ENCODE peak calls at places on chromosomes 12 and 14, in nine cellular contexts. L is A549, P is psoas muscle, U is lung, V is ovary, O is hepatocyte, Y is epithelial cell of proximal tubule, S is astrocyte of the spinal cord, A is uterus. B is an unnamed sample.

GRCh38 chr12:111297703-111298426 is 71.0 kb downstream of the PHETA1 start:
- DNase-seq in S (no peak), U (no peak), A (no peak), Y (no peak), P (no peak), V (no peak), O (no peak), L (no peak), B (no peak)

GRCh38 chr12:46218509-46219095 is 50.2 kb downstream of the SLC38A1 start:
- DNase-seq in A (no peak), V (no peak), S (no peak), U (no peak), L (no peak), P (no peak), Y (no peak), O (no peak), B (no peak)

GRCh38 chr12:57319678-57320469 is 68.9 kb upstream of the STAC3 start:
- DNase-seq in O (no peak), L (no peak), V (no peak), A (no peak), S (no peak), Y (no peak), U (no peak), P (no peak), B (no peak)

GRCh38 chr14:58607571-58608317 is 30.0 kb upstream of the DACT1 start:
- DNase-seq in V (no peak), Y (peak), O (no peak), L (no peak), S (peak), U (no peak), A (no peak), P (no peak), B (no peak)

GRCh38 chr14:77989441-77989891 is 180.7 kb upstream of the NRXN3 start:
- DNase-seq in L (no peak), O (no peak), P (no peak), U (no peak), V (no peak), A (no peak), S (no peak), Y (no peak), B (no peak)

GRCh38 chr14:20690848-20691640 is 2.5 kb downstream of the ANG start:
- DNase-seq in U (peak), V (no peak), A (peak), S (peak), P (no peak), L (peak), Y (peak), O (peak), B (no peak)

GRCh38 chr14:89911018-89911919 is 43.3 kb downstream of the EFCAB11 start:
- DNase-seq in O (peak), U (no peak), S (peak), V (peak), A (peak), L (peak), P (no peak), Y (no peak), B (no peak)

GRCh38 chr12:46555379-46555778 is 182.8 kb upstream of the SLC38A2 start:
- DNase-seq in U (no peak), L (no peak), V (no peak), O (no peak), S (peak), A (no peak), P (no peak), Y (no peak), B (no peak)

GRCh38 chr12:51748235-51748634 is 100.3 kb downstream of the FIGNL2 start:
- DNase-seq in V (no peak), P (no peak), U (no peak), L (no peak), S (no peak), O (no peak), Y (no peak), A (no peak), B (no peak)

GRCh38 chr12:8449293-8449944 is 6.3 kb upstream of the CLEC6A start:
- DNase-seq in L (no peak), A (no peak), P (no peak), U (no peak), V (no peak), O (no peak), Y (no peak), S (no peak), B (no peak)

GRCh38 chr12:56105503-56105902 is 1.1 kb downstream of the PA2G4 start:
- DNase-seq in Y (no peak), A (no peak), S (no peak), P (no peak), L (no peak), O (no peak), V (no peak), U (no peak), B (no peak)

GRCh38 chr12:18747960-18748359 is 10.0 kb downstream of the CAPZA3 start:
- DNase-seq in A (no peak), U (no peak), P (no peak), L (no peak), O (peak), V (no peak), Y (peak), S (peak), B (no peak)

GRCh38 chr12:79057540-79057939 is 193.0 kb downstream of the SYT1 start:
- DNase-seq in A (no peak), V (no peak), L (no peak), O (no peak), Y (no peak), P (no peak), S (no peak), U (no peak), B (no peak)

GRCh38 chr14:50766338-50766886 is 64.5 kb downstream of the NIN start:
- DNase-seq in A (no peak), O (no peak), V (no peak), L (no peak), P (no peak), S (no peak), Y (peak), U (no peak), B (no peak)

GRCh38 chr12:94430304-94430703 is 29.4 kb downstream of the CEP83 start:
- DNase-seq in O (no peak), S (no peak), Y (no peak), V (no peak), P (no peak), A (no peak), U (no peak), L (no peak), B (no peak)

GRCh38 chr12:94429633-94430032 is 30.0 kb downstream of the CEP83 start:
- DNase-seq in U (no peak), S (no peak), L (no peak), O (no peak), P (no peak), A (no peak), Y (no peak), V (no peak), B (peak)

GRCh38 chr12:94426049-94426448 is 33.6 kb downstream of the CEP83 start:
- DNase-seq in L (no peak), Y (no peak), U (no peak), S (no peak), P (no peak), O (no peak), V (no peak), A (no peak), B (no peak)

GRCh38 chr12:94429191-94429590 is 30.5 kb downstream of the CEP83 start:
- DNase-seq in S (no peak), L (no peak), P (no peak), O (no peak), U (no peak), A (no peak), Y (no peak), V (no peak), B (no peak)

DNA sequence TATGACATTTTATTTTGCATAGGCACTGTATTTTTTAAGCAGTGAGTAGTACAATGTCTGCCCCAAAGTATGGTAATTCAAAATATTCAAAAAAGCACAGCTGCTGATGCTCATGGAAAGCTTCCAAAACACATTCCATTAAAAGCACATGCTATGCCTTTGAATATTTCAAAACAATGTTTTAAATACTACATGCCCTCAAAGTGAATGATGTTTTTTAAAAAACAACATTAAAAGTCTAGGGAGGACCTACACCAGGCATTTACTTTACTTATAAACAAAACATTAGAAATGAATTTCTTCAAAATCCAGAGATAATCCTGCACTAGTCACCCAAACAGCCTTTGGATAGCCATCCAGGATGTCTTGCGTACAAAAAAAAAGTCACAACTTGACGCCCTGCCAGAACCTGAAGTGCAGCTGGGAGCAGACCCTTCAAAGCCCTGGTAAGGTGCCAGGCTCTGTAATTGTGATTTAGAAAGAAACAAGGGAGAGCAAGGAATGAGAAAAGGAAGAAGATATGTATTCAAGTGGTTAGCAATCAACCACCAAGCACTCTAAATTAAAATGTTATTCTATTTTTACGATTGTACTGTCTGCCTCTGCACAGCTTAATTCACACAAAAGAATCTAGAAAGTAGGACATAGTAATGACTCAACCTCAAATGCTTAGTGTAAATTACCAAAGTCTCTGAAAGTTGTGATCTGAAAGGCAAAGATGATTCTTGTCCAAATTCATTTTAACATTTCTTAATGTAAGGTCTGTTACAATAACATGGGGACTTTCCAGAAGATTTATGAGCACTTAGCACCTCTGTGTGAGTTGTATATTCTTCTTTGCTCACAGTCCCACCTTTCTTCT is 31.9 kb downstream of the CEP83 start:
- DNase-seq in A (peak), S (peak), O (peak), P (no peak), L (no peak), Y (no peak), U (peak), V (peak), B (no peak)
- H3K4me3 ChIP-seq in A (no peak), S (no peak), O (no peak), P (no peak), L (no peak), Y (no peak), U (no peak), V (no peak), B (no peak)

DNA sequence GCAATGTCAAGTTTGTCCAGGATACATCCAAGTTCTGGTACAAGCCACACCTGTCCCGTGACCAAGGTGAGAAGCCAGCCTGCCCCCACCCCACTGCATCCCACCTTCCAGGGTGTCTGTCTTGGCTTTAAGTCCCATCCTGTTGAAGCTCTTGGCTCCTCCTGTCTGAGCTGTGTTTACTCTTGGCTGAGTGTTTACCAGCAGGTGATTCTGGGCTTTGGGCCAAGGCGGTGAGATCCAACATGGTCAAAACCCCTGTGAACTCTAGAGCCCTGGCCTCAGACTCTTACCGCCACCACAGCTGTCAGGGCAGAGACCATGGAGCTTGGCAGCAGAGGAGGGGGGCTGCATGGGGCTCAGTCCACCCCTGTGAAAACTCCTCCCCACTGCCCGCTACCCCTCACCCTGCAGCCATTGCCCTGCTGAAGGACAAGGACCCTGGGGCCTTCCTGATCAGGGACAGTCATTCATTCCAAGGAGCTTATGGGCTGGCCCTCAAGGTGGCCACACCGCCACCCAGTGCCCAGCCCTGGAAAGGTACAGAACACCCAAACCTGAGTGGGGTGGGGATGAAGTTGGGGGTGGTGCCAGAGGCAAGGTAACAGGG is 11.6 kb downstream of the TNS2 start:
- DNase-seq in P (peak), A (peak), L (peak), S (no peak), O (peak), Y (no peak), U (peak), V (peak), B (no peak)
- TF ChIP-seq CTCF in P (no peak), A (no peak), L (peak), S (no peak), O (peak), Y (peak), U (no peak), V (no peak), B (peak)

DNA sequence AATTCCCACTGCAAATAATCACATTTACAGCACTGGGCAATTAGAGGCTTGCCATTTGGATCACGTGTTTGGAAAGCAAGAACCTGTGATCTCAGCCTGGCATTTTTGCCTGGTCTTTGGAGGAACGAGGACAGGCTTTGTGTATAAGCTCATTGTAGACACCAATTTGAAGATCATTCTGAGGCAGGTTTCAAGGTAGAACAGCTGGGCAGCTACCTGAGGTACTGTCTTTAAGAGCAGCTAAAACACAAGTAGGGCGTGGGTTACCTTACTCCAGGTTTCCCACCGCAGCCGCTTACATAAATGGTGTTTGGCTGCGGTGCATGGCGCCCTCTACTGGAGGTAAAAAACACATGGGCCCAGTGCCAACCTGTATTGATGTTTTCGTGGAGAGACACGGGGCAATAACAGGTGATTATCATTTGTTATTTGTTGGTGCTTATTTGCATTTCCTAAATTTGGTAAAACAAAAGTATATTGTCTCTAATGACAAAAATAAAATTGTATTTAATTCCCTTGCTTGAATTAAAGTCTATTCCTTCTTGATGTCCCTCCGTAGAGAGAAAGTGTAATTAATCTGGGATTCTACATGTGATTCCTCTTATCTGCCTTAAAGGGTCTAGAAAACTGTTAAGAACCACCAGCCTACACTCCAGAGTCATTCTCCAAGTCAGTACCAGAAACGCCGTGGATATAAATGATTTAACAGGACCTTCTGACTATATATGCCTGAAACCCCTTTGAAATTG is 69.7 kb downstream of the SVOP start:
- DNase-seq in V (peak), A (peak), Y (peak), L (peak), O (peak), U (peak), S (peak), P (peak), B (peak)
- H3K4me3 ChIP-seq in V (no peak), A (no peak), Y (peak), L (no peak), O (no peak), U (no peak), S (no peak), P (peak), B (no peak)

DNA sequence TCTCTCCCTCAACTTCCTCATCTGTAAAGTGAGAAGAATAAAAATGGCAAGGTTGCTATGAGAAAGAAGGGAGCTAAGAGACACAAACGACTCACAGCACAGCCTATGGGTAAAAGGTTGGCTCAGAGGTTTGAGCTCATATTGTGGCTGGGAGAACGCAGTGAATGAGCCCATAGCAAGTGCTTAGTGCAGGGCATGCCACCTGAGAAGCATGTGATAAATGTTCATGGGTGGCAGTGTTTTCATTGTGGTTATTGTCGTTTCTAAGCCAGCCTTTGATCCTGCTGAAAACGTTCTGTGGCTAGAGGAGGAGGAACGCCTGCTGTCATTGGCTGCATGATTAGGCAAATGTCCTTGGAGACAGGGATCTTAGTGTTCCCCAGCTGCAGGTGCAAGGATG is 150.4 kb downstream of the KSR2 start:
- DNase-seq in O (no peak), V (no peak), U (no peak), A (no peak), P (no peak), L (no peak), Y (no peak), S (no peak), B (no peak)
- TF ChIP-seq CTCF in O (no peak), V (no peak), U (no peak), A (no peak), P (no peak), L (no peak), Y (no peak), S (no peak), B (no peak)

GRCh38 chr12:122067966-122068365 is 10.6 kb upstream of the MLXIP start:
- DNase-seq in S (peak), V (peak), P (no peak), L (no peak), Y (no peak), O (no peak), A (no peak), U (no peak), B (peak)
- H3K4me3 ChIP-seq in S (no peak), V (no peak), P (no peak), L (no peak), Y (no peak), O (no peak), A (no peak), U (no peak), B (no peak)

DNA sequence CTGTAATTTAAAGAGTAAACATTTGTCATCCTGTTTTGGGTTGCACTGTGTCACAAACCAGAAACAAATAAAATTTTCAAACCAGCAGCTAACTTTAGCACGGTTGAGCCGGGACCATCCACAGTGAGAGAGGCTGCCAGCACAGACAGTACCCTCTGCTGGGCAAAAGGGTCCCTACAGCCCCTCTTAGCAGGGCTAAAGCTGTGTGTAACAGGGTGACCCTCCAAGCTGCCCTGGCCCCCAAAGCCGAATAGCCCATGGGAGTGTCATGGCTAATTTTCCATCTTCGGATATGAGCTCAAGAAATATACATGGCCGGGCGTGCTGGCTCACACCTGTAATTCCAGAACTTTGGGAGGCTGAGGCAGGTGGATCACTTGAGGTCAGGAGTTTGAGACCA is 157.1 kb upstream of the GRIN2B start:
- DNase-seq in V (no peak), L (peak), O (peak), P (no peak), U (no peak), A (no peak), S (no peak), Y (no peak), B (no peak)
- TF ChIP-seq CTCF in V (no peak), L (no peak), O (peak), P (no peak), U (no peak), A (no peak), S (no peak), Y (peak), B (peak)